ENCODE peak calls at places on chromosomes 4 and X, in six cellular contexts. T is stimulated activated CD4-positive, alpha-beta T cell treated with anti-CD3 and anti-CD28 coated beads, Interleukin-2, amount 100 ng/mL, for 48 hours; B is thoracic aorta; P is activated CD8-positive, alpha-beta T cell treated with anti-CD3 and anti-CD28 coated beads, Interleukin-2, amount 10 ng/mL, durations not matched to agents 7 days and 5 days; J is AML-193; S is skeletal muscle cell. G is an unnamed sample.

GRCh38 chrX:150362599-150363481 is at the start of gene MAMLD1:
- DNase-seq in T (peak), J (no peak), P (peak), S (peak), B (peak), G (peak)

GRCh38 chrX:15334561-15334960 is 762 bp downstream of the PIGA start:
- DNase-seq in S (no peak), P (peak), T (no peak), B (no peak), J (no peak), G (no peak)

GRCh38 chrX:14939644-14940043 is 66.4 kb downstream of the MOSPD2 start:
- DNase-seq in S (no peak), J (no peak), P (no peak), T (no peak), B (no peak), G (no peak)

GRCh38 chrX:110108381-110108796 is 105.5 kb downstream of the TMEM164 start:
- DNase-seq in P (no peak), S (peak), B (no peak), T (no peak), J (peak), G (no peak)

GRCh38 chrX:19886888-19887531 is 390 bp downstream of the SH3KBP1 start:
- DNase-seq in P (peak), B (no peak), S (no peak), T (no peak), J (no peak), G (no peak)

GRCh38 chrX:2502668-2503519 is 2.1 kb upstream of the DHRSX start:
- DNase-seq in P (no peak), B (no peak), T (no peak), S (no peak), J (no peak), G (no peak)

GRCh38 chr4:168384437-168385141 is 66.0 kb upstream of the DDX60 start:
- DNase-seq in P (no peak), B (no peak), J (no peak), S (no peak), T (no peak), G (no peak)

GRCh38 chr4:57109530-57109846 is 697 bp downstream of the IGFBP7 start:
- DNase-seq in T (no peak), B (no peak), S (no peak), P (no peak), J (peak), G (no peak)

GRCh38 chr4:153522800-153523089 is 56.6 kb downstream of the TMEM131L start:
- DNase-seq in J (no peak), S (no peak), B (no peak), P (peak), T (no peak), G (no peak)

GRCh38 chr4:64432674-64433073 is 23.4 kb upstream of the TECRL start:
- DNase-seq in J (no peak), T (no peak), B (no peak), S (no peak), P (no peak), G (no peak)

GRCh38 chrX:106898462-106898861 is 4.7 kb downstream of the RIPPLY1 start:
- DNase-seq in P (peak), T (no peak), J (peak), S (no peak), B (no peak), G (no peak)

GRCh38 chr4:16072168-16072567 is 11.7 kb downstream of the PROM1 start:
- DNase-seq in P (peak), S (no peak), J (no peak), T (no peak), B (no peak), G (no peak)

GRCh38 chr4:76342191-76342590 is 35.7 kb downstream of the STBD1 start:
- DNase-seq in T (no peak), S (no peak), P (no peak), J (no peak), B (no peak), G (no peak)

GRCh38 chr4:76752911-76753494 is 144.9 kb downstream of the SOWAHB start:
- DNase-seq in P (no peak), J (no peak), T (no peak), S (peak), B (peak), G (no peak)

GRCh38 chr4:185792384-185793146 is 19.4 kb downstream of the SORBS2 start:
- DNase-seq in S (peak), J (no peak), P (no peak), B (no peak), T (no peak), G (no peak)

GRCh38 chrX:23699636-23700194 is 32.4 kb downstream of the PRDX4 start:
- DNase-seq in J (peak), S (no peak), T (no peak), P (peak), B (peak), G (no peak)

GRCh38 chr4:158036998-158037397 is 135.8 kb downstream of the GASK1B start:
- DNase-seq in B (no peak), J (no peak), T (no peak), P (no peak), S (no peak), G (no peak)

GRCh38 chrX:30488092-30488491 is 89.5 kb downstream of the TASL start:
- DNase-seq in J (no peak), T (no peak), B (no peak), S (no peak), P (no peak), G (no peak)

GRCh38 chr4:124915073-124915472 is 202.5 kb upstream of the ANKRD50 start:
- DNase-seq in B (no peak), S (no peak), J (no peak), P (no peak), T (no peak), G (no peak)

GRCh38 chr4:46937493-46937892 is 28.4 kb upstream of the COX7B2 start:
- DNase-seq in S (no peak), T (no peak), P (no peak), J (peak), B (no peak), G (no peak)

GRCh38 chrX:290476-291166 is 9.4 kb downstream of the PLCXD1 start:
- DNase-seq in S (no peak), T (no peak), B (no peak), J (no peak), P (no peak), G (no peak)

GRCh38 chrX:46477435-46477834 is 67.8 kb downstream of the ZNF674 start:
- DNase-seq in P (no peak), T (no peak), B (no peak), S (peak), J (no peak), G (no peak)

GRCh38 chr4:12679217-12679616 is 804.9 kb downstream of the RAB28 start:
- DNase-seq in J (peak), S (no peak), T (no peak), P (no peak), B (no peak), G (no peak)

GRCh38 chr4:112109455-112110425 is 35.5 kb upstream of the FAM241A start:
- DNase-seq in T (no peak), B (no peak), P (no peak), J (peak), S (no peak), G (no peak)

GRCh38 chr4:149029056-149029651 is 586.9 kb upstream of the NR3C2 start:
- DNase-seq in S (no peak), J (no peak), B (no peak), T (no peak), P (no peak), G (no peak)

GRCh38 chr4:25861951-25862410 is 807 bp downstream of the SEL1L3 start:
- DNase-seq in P (peak), B (no peak), S (no peak), J (no peak), T (no peak), G (no peak)

GRCh38 chrX:132967049-132967448 is 8.6 kb upstream of the HS6ST2 start:
- DNase-seq in S (no peak), P (no peak), J (no peak), T (no peak), B (no peak), G (no peak)

GRCh38 chrX:2584216-2584615 is 83.4 kb upstream of the DHRSX start:
- DNase-seq in B (no peak), T (no peak), S (no peak), J (no peak), P (no peak), G (no peak)